ENCODE peak calls at places on chromosome 3, in five cellular contexts. D is brain microvascular endothelial cell, O is GM20000, H is cardiac muscle cell, W is neural progenitor cell. I is an unnamed sample.

GRCh38 chr3:30761374-30761773 is 133.1 kb downstream of the GADL1 start:
- DNase-seq in D (no peak), O (no peak), H (no peak), W (no peak), I (no peak)

GRCh38 chr3:39271363-39271762 is 8.5 kb downstream of the CX3CR1 start:
- DNase-seq in D (no peak), O (no peak), H (no peak), W (no peak), I (no peak)

GRCh38 chr3:178085817-178086123 is 450.5 kb upstream of the KCNMB2 start:
- DNase-seq in D (no peak), O (no peak), H (no peak), W (no peak), I (no peak)

GRCh38 chr3:142319094-142319493 is 93.7 kb upstream of the GK5 start:
- DNase-seq in D (peak), O (no peak), H (peak), W (no peak), I (no peak)

GRCh38 chr3:101377796-101378195 is 57.4 kb upstream of the IMPG2 start:
- DNase-seq in D (no peak), O (no peak), H (peak), W (no peak), I (no peak)

GRCh38 chr3:172370434-172370833 is 77.8 kb downstream of the GHSR start:
- DNase-seq in D (no peak), O (no peak), H (no peak), W (no peak), I (no peak)

GRCh38 chr3:131386429-131386926 is 4.9 kb downstream of the NUDT16 start:
- DNase-seq in D (no peak), O (no peak), H (peak), W (no peak), I (no peak)

GRCh38 chr3:73502609-73503560 is 121.9 kb downstream of the PDZRN3 start:
- DNase-seq in D (peak), O (peak), H (peak), W (peak), I (no peak)

GRCh38 chr3:127680790-127681189 is 8.0 kb downstream of the ABTB1 start:
- DNase-seq in D (no peak), O (no peak), H (no peak), W (no peak), I (no peak)

GRCh38 chr3:61946925-61947324 is 385.6 kb downstream of the PTPRG start:
- DNase-seq in D (no peak), O (no peak), H (no peak), W (peak), I (no peak)

GRCh38 chr3:46276497-46277099 is 34.3 kb downstream of the CCR3 start:
- DNase-seq in D (peak), O (peak), H (peak), W (peak), I (no peak)

GRCh38 chr3:141320399-141321108 is 47.8 kb upstream of the ZBTB38 start:
- DNase-seq in D (no peak), O (no peak), H (no peak), W (no peak), I (no peak)

GRCh38 chr3:129007792-129008191 is 6.7 kb downstream of the EFCC1 start:
- DNase-seq in D (no peak), O (no peak), H (no peak), W (no peak), I (no peak)

GRCh38 chr3:63130625-63131024 is 147.5 kb upstream of the SYNPR start:
- DNase-seq in D (no peak), O (no peak), H (no peak), W (peak), I (no peak)

GRCh38 chr3:53354945-53355498 is 7.7 kb upstream of the DCP1A start:
- DNase-seq in D (peak), O (no peak), H (peak), W (no peak), I (no peak)

GRCh38 chr3:126555795-126556636 is 2.7 kb downstream of the C3orf22 start:
- DNase-seq in D (no peak), O (no peak), H (no peak), W (no peak), I (peak)

GRCh38 chr3:24149032-24149431 is 203.9 kb downstream of the NR1D2 start:
- DNase-seq in D (no peak), O (no peak), H (no peak), W (peak), I (no peak)

GRCh38 chr3:132730891-132731580 is 8.8 kb upstream of the NPHP3 start:
- DNase-seq in D (peak), O (peak), H (peak), W (peak), I (no peak)

GRCh38 chr3:54173371-54173770 is 51.0 kb downstream of the CACNA2D3 start:
- DNase-seq in D (no peak), O (no peak), H (no peak), W (no peak), I (no peak)

GRCh38 chr3:127073931-127074820 is 91.3 kb downstream of the PLXNA1 start:
- DNase-seq in D (peak), O (no peak), H (peak), W (no peak), I (no peak)

GRCh38 chr3:47193871-47194859 is 30.3 kb upstream of the SETD2 start:
- DNase-seq in D (no peak), O (no peak), H (peak), W (no peak), I (no peak)

GRCh38 chr3:142460689-142461088 is 12.9 kb upstream of the XRN1 start:
- DNase-seq in D (no peak), O (no peak), H (no peak), W (no peak), I (no peak)

GRCh38 chr3:169334994-169335393 is 328.5 kb downstream of the MECOM start:
- DNase-seq in D (no peak), O (no peak), H (peak), W (no peak), I (no peak)

GRCh38 chr3:105387122-105387751 is 20.5 kb downstream of the ALCAM start:
- DNase-seq in D (no peak), O (no peak), H (no peak), W (no peak), I (no peak)

GRCh38 chr3:68878322-68878721 is 54.0 kb downstream of the TAFA4 start:
- DNase-seq in D (peak), O (no peak), H (peak), W (peak), I (no peak)

GRCh38 chr3:190130700-190131099 is 10.0 kb upstream of the P3H2 start:
- DNase-seq in D (peak), O (no peak), H (peak), W (no peak), I (no peak)

GRCh38 chr3:43872301-43872700 is 181.6 kb downstream of the ABHD5 start:
- DNase-seq in D (peak), O (no peak), H (peak), W (no peak), I (no peak)

GRCh38 chr3:123688241-123688747 is 103.4 kb upstream of the HACD2 start:
- DNase-seq in D (peak), O (no peak), H (peak), W (no peak), I (no peak)

GRCh38 chr3:181610083-181610972 is 101.4 kb upstream of the SOX2 start:
- DNase-seq in D (no peak), O (no peak), H (no peak), W (peak), I (no peak)

GRCh38 chr3:57544181-57545125 is at the start of gene DNAH12:
- DNase-seq in D (no peak), O (peak), H (peak), W (peak), I (no peak)

GRCh38 chr3:108060331-108060730 is 30.5 kb downstream of the CD47 start:
- DNase-seq in D (peak), O (no peak), H (no peak), W (no peak), I (no peak)

GRCh38 chr3:14253022-14253761 is 74.6 kb downstream of the LSM3 start:
- DNase-seq in D (no peak), O (no peak), H (peak), W (no peak), I (no peak)

GRCh38 chr3:156368189-156368588 is 186.7 kb downstream of the SSR3 start:
- DNase-seq in D (no peak), O (peak), H (no peak), W (no peak), I (no peak)

GRCh38 chr3:26100176-26100575 is 310.3 kb downstream of the OXSM start:
- DNase-seq in D (no peak), O (no peak), H (no peak), W (no peak), I (no peak)

GRCh38 chr3:78495326-78495725 is 1272.5 kb downstream of the ROBO1 start:
- DNase-seq in D (no peak), O (no peak), H (no peak), W (no peak), I (no peak)

GRCh38 chr3:51146781-51147180 is 238.3 kb upstream of the MANF start:
- DNase-seq in D (no peak), O (no peak), H (no peak), W (no peak), I (no peak)
- TF ChIP-seq CTCF in D (no peak), O (no peak), H (no peak), W (no peak), I (no peak)

GRCh38 chr3:16399473-16399872 is 114.0 kb downstream of the RFTN1 start:
- DNase-seq in D (peak), O (no peak), H (peak), W (no peak), I (no peak)
- TF ChIP-seq CTCF in D (peak), O (no peak), H (peak), W (no peak), I (peak)

DNA sequence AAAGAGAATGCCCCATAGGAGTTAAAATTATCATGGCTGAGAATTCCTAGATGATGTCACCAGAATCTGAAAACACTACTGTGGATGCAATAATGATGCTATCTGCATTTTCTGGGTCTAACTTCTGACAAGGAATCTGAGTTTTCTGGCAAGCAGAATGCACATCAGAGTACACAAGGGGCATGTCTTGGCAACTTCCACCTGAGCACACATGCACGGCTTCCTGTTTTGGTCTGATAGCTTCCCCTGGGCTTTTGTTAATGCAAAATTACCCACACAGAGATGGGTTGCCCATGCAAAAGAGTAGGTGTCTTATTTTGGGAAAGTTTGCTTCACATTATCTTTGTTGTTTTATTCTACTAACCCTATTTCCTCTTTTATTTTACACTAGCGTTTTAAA is 74.1 kb upstream of the SATB1 start:
- DNase-seq in D (no peak), O (no peak), H (no peak), W (no peak), I (no peak)
- TF ChIP-seq CTCF in D (no peak), O (no peak), H (no peak), W (no peak), I (no peak)

GRCh38 chr3:55486857-55487375 is at the start of gene WNT5A:
- DNase-seq in D (peak), O (no peak), H (peak), W (peak), I (no peak)
- TF ChIP-seq CTCF in D (no peak), O (no peak), H (no peak), W (no peak), I (no peak)

GRCh38 chr3:171157286-171157685 is 130.8 kb upstream of the SLC2A2 start:
- DNase-seq in D (no peak), O (no peak), H (peak), W (peak), I (no peak)
- TF ChIP-seq CTCF in D (no peak), O (no peak), H (no peak), W (no peak), I (no peak)

GRCh38 chr3:12194669-12195161 is 36.0 kb upstream of the TIMP4 start:
- DNase-seq in D (no peak), O (peak), H (peak), W (no peak), I (no peak)
- TF ChIP-seq CTCF in D (no peak), O (peak), H (peak), W (peak), I (peak)

GRCh38 chr3:194077602-194078001 is 58.3 kb upstream of the HES1 start:
- DNase-seq in D (no peak), O (no peak), H (no peak), W (no peak), I (no peak)

GRCh38 chr3:194073926-194074325 is 62.0 kb upstream of the HES1 start:
- DNase-seq in D (no peak), O (no peak), H (no peak), W (no peak), I (no peak)

GRCh38 chr3:194076486-194076885 is 59.5 kb upstream of the HES1 start:
- DNase-seq in D (no peak), O (no peak), H (no peak), W (no peak), I (no peak)

GRCh38 chr3:194075088-194075615 is 60.8 kb upstream of the HES1 start:
- DNase-seq in D (no peak), O (no peak), H (no peak), W (no peak), I (no peak)

DNA sequence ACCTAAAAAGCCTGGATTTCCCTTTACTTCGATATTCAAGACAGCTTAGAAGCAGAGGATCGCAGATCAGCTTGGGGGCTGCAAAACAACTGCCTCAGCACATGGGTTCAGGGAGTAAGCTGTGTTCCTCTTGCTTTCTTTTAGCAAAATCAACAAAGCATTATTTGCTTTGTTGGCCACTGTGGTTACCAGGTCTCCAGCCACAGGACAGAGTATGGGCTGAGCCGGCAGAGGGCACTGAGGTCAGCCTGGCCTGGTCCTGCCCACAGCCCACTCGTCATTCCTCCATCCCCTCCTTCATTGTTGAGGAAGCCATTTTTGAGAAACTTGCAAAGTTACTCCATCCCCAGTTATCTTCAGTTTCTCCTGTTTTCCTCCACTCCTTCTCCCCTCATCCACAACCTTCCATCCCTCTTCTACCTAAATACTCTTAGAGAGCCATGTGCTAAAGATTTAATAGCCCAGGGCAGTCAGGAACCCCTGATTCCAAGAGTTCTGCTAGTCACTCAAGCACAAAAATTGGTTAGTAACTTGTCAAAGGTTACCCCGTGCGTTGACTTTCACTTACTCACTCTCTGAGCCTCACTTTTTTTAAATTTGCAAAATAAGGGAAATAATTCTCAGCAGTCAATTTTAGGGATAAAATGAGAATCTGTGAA is 60.0 kb upstream of the HES1 start:
- DNase-seq in D (no peak), O (no peak), H (no peak), W (peak), I (no peak)
- TF ChIP-seq CTCF in D (no peak), O (no peak), H (no peak), W (peak), I (no peak)

GRCh38 chr3:2770451-2770850 is 339.7 kb downstream of the IL5RA start:
- DNase-seq in D (no peak), O (no peak), H (no peak), W (peak), I (no peak)

DNA sequence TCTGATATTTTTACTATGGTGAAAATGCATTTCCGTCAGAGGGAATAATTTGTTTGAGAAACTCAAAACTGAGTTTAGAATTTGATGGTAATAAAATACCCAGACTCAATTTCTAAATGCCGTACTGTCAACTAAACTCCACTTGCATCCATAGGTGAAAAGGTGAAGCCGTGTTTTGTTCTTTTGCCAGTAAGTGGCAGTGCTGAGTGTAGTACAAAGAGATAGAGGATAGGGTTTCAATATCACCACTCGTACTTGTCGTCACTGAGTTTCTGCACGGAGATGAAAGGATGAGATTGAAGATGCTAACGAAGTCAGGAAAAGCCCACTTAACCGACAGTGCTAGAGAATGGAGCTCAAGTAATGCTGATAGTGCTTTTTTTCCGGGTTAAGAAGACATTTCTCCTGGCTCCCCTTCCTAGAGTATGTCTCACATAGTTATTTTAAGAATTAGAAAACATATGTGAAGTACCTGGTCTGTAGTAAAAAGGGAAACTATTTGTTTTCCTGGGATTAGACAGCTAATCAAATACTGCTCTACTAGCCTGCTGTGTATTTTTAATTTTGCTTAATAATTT is 345.1 kb downstream of the IL5RA start:
- DNase-seq in D (no peak), O (peak), H (no peak), W (peak), I (no peak)
- TF ChIP-seq CTCF in D (no peak), O (no peak), H (no peak), W (peak), I (no peak)